ENCODE peak calls at places on chromosomes 5 and 9, in six cellular contexts. J is AG10803; C is HEK293T; A is CD8-positive, alpha-beta T cell; E is GM12892; W is ACHN. U is an unnamed sample.

GRCh38 chr5:117805058-117805457 is 1183.3 kb downstream of the DTWD2 start:
- DNase-seq in W (no peak), A (no peak), C (no peak), J (no peak), E (no peak), U (no peak)

GRCh38 chr5:40578501-40579451 is 100.9 kb upstream of the PTGER4 start:
- DNase-seq in J (no peak), E (no peak), W (no peak), C (no peak), A (no peak), U (peak; percentile 15)

GRCh38 chr5:42598311-42598710 is 158.3 kb upstream of the CCDC152 start:
- DNase-seq in J (no peak), A (no peak), W (no peak), C (no peak), E (no peak), U (no peak)

GRCh38 chr9:130287736-130288135 is 22.2 kb downstream of the HMCN2 start:
- DNase-seq in J (no peak), W (no peak), A (no peak), C (peak; percentile 46), E (no peak), U (no peak)

GRCh38 chr9:108953983-108954574 is 19.9 kb downstream of the ABITRAM start:
- DNase-seq in A (no peak), W (peak; percentile 44), J (peak; percentile 65), C (peak; percentile 26), E (no peak), U (peak; percentile 55)

GRCh38 chr5:4068171-4068570 is 472.5 kb downstream of the IRX1 start:
- DNase-seq in J (no peak), E (no peak), A (no peak), C (no peak), W (no peak), U (no peak)

GRCh38 chr9:19934301-19934868 is 145.5 kb upstream of the SLC24A2 start:
- DNase-seq in A (no peak), C (no peak), E (no peak), W (peak; percentile 63), J (peak; percentile 9), U (no peak)

GRCh38 chr5:9166202-9167147 is 379.4 kb downstream of the SEMA5A start:
- DNase-seq in J (peak; percentile 30), C (no peak), E (no peak), W (no peak), A (no peak), U (no peak)

GRCh38 chr9:129458155-129458661 is 162.7 kb downstream of the C9orf50 start:
- DNase-seq in A (peak; percentile 76), W (no peak), E (no peak), J (no peak), C (no peak), U (peak; percentile 64)

GRCh38 chr9:5321058-5321457 is 16.5 kb upstream of the RLN2 start:
- DNase-seq in J (no peak), C (no peak), A (no peak), E (no peak), W (peak; percentile 2), U (no peak)

GRCh38 chr9:33329996-33330395 is 39.7 kb downstream of the NFX1 start:
- DNase-seq in W (no peak), E (no peak), J (peak; percentile 10), A (no peak), C (no peak), U (no peak)

GRCh38 chr9:35826071-35826701 is 2.3 kb downstream of the FAM221B start:
- DNase-seq in E (no peak), W (peak; percentile 60), C (peak; percentile 65), J (peak; percentile 65), A (no peak), U (peak; percentile 70)

GRCh38 chr9:105205787-105206511 is 38.5 kb upstream of the SLC44A1 start:
- DNase-seq in A (no peak), E (no peak), C (no peak), J (peak; percentile 97), W (no peak), U (no peak)

GRCh38 chr5:53008751-53009150 is 19.6 kb downstream of the ITGA2 start:
- DNase-seq in J (peak; percentile 42), A (no peak), W (peak; percentile 31), E (no peak), C (no peak), U (no peak)

GRCh38 chr9:109409998-109410397 is 88.1 kb downstream of the PTPN3 start:
- DNase-seq in J (no peak), A (no peak), E (no peak), W (peak; percentile 4), C (peak; percentile 40), U (no peak)

GRCh38 chr9:136088939-136089696 is 6.0 kb downstream of the NACC2 start:
- DNase-seq in W (no peak), A (no peak), J (no peak), C (no peak), E (no peak), U (no peak)

GRCh38 chr5:37720550-37720952 is 119.3 kb downstream of the GDNF start:
- DNase-seq in J (peak; percentile 68), A (no peak), C (no peak), W (no peak), E (no peak), U (no peak)

GRCh38 chr5:157172408-157172807 is 6.3 kb upstream of the GARIN3 start:
- DNase-seq in C (no peak), J (no peak), E (peak; percentile 45), W (no peak), A (peak; percentile 67), U (peak; percentile 96)

GRCh38 chr9:83965350-83966208 is 14.4 kb downstream of the HNRNPK start:
- DNase-seq in A (no peak), J (peak; percentile 47), E (no peak), W (no peak), C (no peak), U (no peak)

GRCh38 chr9:34479316-34479865 is 20.8 kb downstream of the DNAI1 start:
- DNase-seq in W (no peak), J (no peak), C (peak; percentile 23), E (no peak), A (no peak), U (no peak)

GRCh38 chr9:69121155-69122085 is 52.7 kb upstream of the TJP2 start:
- DNase-seq in C (peak; percentile 39), E (peak; percentile 60), A (peak; percentile 52), W (peak; percentile 54), J (peak; percentile 17), U (peak; percentile 42)

GRCh38 chr9:4983541-4984165 is 1.4 kb upstream of the JAK2 start:
- DNase-seq in W (peak; percentile 5), J (no peak), A (no peak), E (no peak), C (no peak), U (no peak)

GRCh38 chr9:5441043-5441442 is 3.3 kb upstream of the PLGRKT start:
- DNase-seq in C (no peak), J (peak; percentile 50), E (no peak), W (no peak), A (no peak), U (no peak)

GRCh38 chr5:130555429-130555828 is 609.6 kb downstream of the HINT1 start:
- DNase-seq in C (no peak), A (no peak), W (no peak), E (no peak), J (no peak), U (no peak)

GRCh38 chr9:114003756-114004155 is 74.3 kb downstream of the AMBP start:
- DNase-seq in A (no peak), C (no peak), J (peak; percentile 5), E (no peak), W (no peak), U (no peak)

GRCh38 chr5:38650540-38651275 is 94.3 kb upstream of the LIFR start:
- DNase-seq in W (peak; percentile 14), C (no peak), J (no peak), A (no peak), E (no peak), U (no peak)

GRCh38 chr9:33742519-33742918 is 52.8 kb upstream of the PRSS3 start:
- DNase-seq in E (no peak), C (no peak), W (no peak), A (no peak), J (no peak), U (peak; percentile 14)

GRCh38 chr5:99004960-99005359 is 76.2 kb upstream of the CHD1 start:
- DNase-seq in C (no peak), A (no peak), E (no peak), W (no peak), J (no peak), U (no peak)

GRCh38 chr9:137317021-137317978 is 15.2 kb upstream of the NRARP start:
- DNase-seq in E (peak; percentile 25), C (no peak), W (no peak), J (no peak), A (no peak), U (no peak)

GRCh38 chr5:16585028-16585667 is 31.6 kb downstream of the RETREG1 start:
- DNase-seq in W (no peak), J (no peak), C (peak; percentile 25), A (no peak), E (no peak), U (no peak)

GRCh38 chr9:97906236-97906831 is 16.0 kb downstream of the TRMO start:
- DNase-seq in C (no peak), J (peak; percentile 43), A (no peak), E (no peak), W (no peak), U (no peak)

GRCh38 chr9:4508246-4508906 is 18.1 kb downstream of the SLC1A1 start:
- DNase-seq in A (no peak), C (no peak), J (peak; percentile 82), E (no peak), W (peak; percentile 77), U (no peak)

GRCh38 chr5:104513194-104513602 is 950.6 kb upstream of the NUDT12 start:
- DNase-seq in W (peak; percentile 30), C (no peak), J (peak; percentile 6), A (no peak), E (no peak), U (no peak)

GRCh38 chr5:171429543-171429910 is 10.1 kb downstream of the FGF18 start:
- DNase-seq in E (no peak), W (no peak), A (no peak), J (no peak), C (no peak), U (no peak)

GRCh38 chr5:137091473-137091872 is 407.7 kb downstream of the SPOCK1 start:
- DNase-seq in W (no peak), E (no peak), A (no peak), C (no peak), J (no peak), U (no peak)

GRCh38 chr9:20197976-20198685 is 409.3 kb upstream of the SLC24A2 start:
- DNase-seq in E (no peak), W (no peak), A (no peak), J (no peak), C (no peak), U (no peak)

GRCh38 chr9:34084562-34084961 is 35.9 kb upstream of the UBAP2 start:
- DNase-seq in W (no peak), C (no peak), J (peak; percentile 36), A (no peak), E (no peak), U (no peak)